ENCODE peak calls at places on chromosome 11, in five cellular contexts. N is activated naive CD8-positive, alpha-beta T cell treated with anti-CD3 and anti-CD28 coated beads, Interleukin-2, amount 50 U/mL, for 24 hours; H is GM13977; U is HT1080; F is COR-L47. Q is an unnamed sample.

GRCh38 chr11:58495906-58496305 is 12.0 kb downstream of the OR5B21 start:
- DNase-seq in N (no peak), U (no peak), H (no peak), F (no peak), Q (no peak)

GRCh38 chr11:104694259-104695070 is 203.8 kb downstream of the CASP12 start:
- DNase-seq in F (no peak), N (no peak), U (peak), H (no peak), Q (no peak)

GRCh38 chr11:19714387-19715363 is 2.0 kb downstream of the NAV2 start:
- DNase-seq in H (no peak), U (peak), F (no peak), N (no peak), Q (no peak)

GRCh38 chr11:62008177-62008576 is 40.7 kb upstream of the FTH1 start:
- DNase-seq in F (no peak), N (no peak), U (no peak), H (no peak), Q (no peak)

GRCh38 chr11:6755303-6755952 is 16.3 kb downstream of the OR2AG2 start:
- DNase-seq in F (no peak), U (peak), H (peak), N (peak), Q (peak)

GRCh38 chr11:56783448-56784041 is 35.0 kb upstream of the OR9G4 start:
- DNase-seq in H (peak), U (peak), N (no peak), F (peak), Q (no peak)

GRCh38 chr11:1983601-1983961 is 14.1 kb downstream of the H19 start:
- DNase-seq in F (no peak), N (no peak), H (no peak), U (no peak), Q (no peak)

GRCh38 chr11:35798423-35798822 is 135.8 kb downstream of the TRIM44 start:
- DNase-seq in N (no peak), U (peak), F (no peak), H (no peak), Q (no peak)

GRCh38 chr11:126733685-126734084 is 266.9 kb downstream of the KIRREL3 start:
- DNase-seq in N (no peak), H (no peak), U (no peak), F (no peak), Q (no peak)

GRCh38 chr11:118846181-118846946 is 37.3 kb upstream of the CXCR5 start:
- DNase-seq in N (no peak), U (no peak), H (no peak), F (no peak), Q (no peak)

GRCh38 chr11:9489366-9489765 is 28.6 kb downstream of the ZNF143 start:
- DNase-seq in N (no peak), U (peak), H (no peak), F (no peak), Q (no peak)

GRCh38 chr11:69398529-69399492 is 82.7 kb upstream of the LINC01488 start:
- DNase-seq in F (no peak), N (no peak), H (no peak), U (no peak), Q (no peak)

GRCh38 chr11:38718049-38718448 is 2120.0 kb upstream of the RAG2 start:
- DNase-seq in H (no peak), U (peak), N (no peak), F (no peak), Q (no peak)

GRCh38 chr11:26109658-26110393 is 222.1 kb upstream of the ANO3 start:
- DNase-seq in U (no peak), H (no peak), F (no peak), N (no peak), Q (no peak)

GRCh38 chr11:78564037-78564888 is 10.4 kb downstream of the NARS2 start:
- DNase-seq in U (peak), N (peak), F (peak), H (no peak), Q (peak)

GRCh38 chr11:65375012-65375411 is 7.4 kb downstream of the SLC25A45 start:
- DNase-seq in U (no peak), N (no peak), H (no peak), F (no peak), Q (no peak)

GRCh38 chr11:111466615-111467014 is 45.6 kb downstream of the BTG4 start:
- DNase-seq in N (no peak), U (no peak), H (no peak), F (no peak), Q (no peak)

GRCh38 chr11:59754494-59754858 is 700 bp upstream of the STX3 start:
- DNase-seq in F (no peak), H (peak), U (no peak), N (peak), Q (no peak)

GRCh38 chr11:126591966-126592489 is 236.5 kb downstream of the ST3GAL4 start:
- DNase-seq in F (no peak), H (no peak), N (no peak), U (no peak), Q (no peak)

GRCh38 chr11:102111011-102111786 is 952 bp downstream of the YAP1 start:
- DNase-seq in F (no peak), H (peak), U (peak), N (peak), Q (peak)

GRCh38 chr11:32297629-32298028 is 137.7 kb downstream of the WT1 start:
- DNase-seq in U (peak), N (no peak), F (peak), H (peak), Q (no peak)

GRCh38 chr11:110858556-110858921 is 146.3 kb upstream of the ARHGAP20 start:
- DNase-seq in U (no peak), N (no peak), F (no peak), H (no peak), Q (no peak)

GRCh38 chr11:1792461-1792860 is 28.7 kb upstream of the CTSD start:
- DNase-seq in H (no peak), U (no peak), N (no peak), F (no peak), Q (peak)

GRCh38 chr11:117084992-117085391 is 13.2 kb downstream of the SIK3 start:
- DNase-seq in F (no peak), H (no peak), N (no peak), U (no peak), Q (no peak)

GRCh38 chr11:65787649-65788622 is 1.1 kb downstream of the OVOL1 start:
- DNase-seq in H (peak), U (no peak), F (no peak), N (no peak), Q (no peak)

GRCh38 chr11:82874646-82875523 is 25.3 kb downstream of the PRCP start:
- DNase-seq in F (no peak), N (no peak), H (no peak), U (no peak), Q (no peak)

GRCh38 chr11:17443423-17443822 is 33.2 kb downstream of the ABCC8 start:
- DNase-seq in N (no peak), U (no peak), F (no peak), H (no peak), Q (no peak)